ENCODE peak calls at places on chromosomes 4 and X, in four cellular contexts. U is MM.1S, Q is NCI-H460, C is progenitor cell of endocrine pancreas. A is an unnamed sample.
A peak's percentile ranks its signal among the peaks of the same experiment; 100 is the strongest.

GRCh38 chrX:132488092-132488749 is 617 bp downstream of the MBNL3 start:
- DNase-seq in Q (no peak), U (peak; percentile 43), C (no peak), A (no peak)

GRCh38 chr4:120211408-120212015 is 144.9 kb upstream of the MAD2L1 start:
- DNase-seq in C (no peak), Q (no peak), U (no peak), A (no peak)

GRCh38 chr4:108270466-108271450 is 102.0 kb upstream of the LEF1 start:
- DNase-seq in Q (no peak), C (no peak), U (peak; percentile 28), A (peak; percentile 18)

GRCh38 chrX:138771042-138771441 is 59.5 kb upstream of the FGF13 start:
- DNase-seq in C (no peak), U (no peak), Q (no peak), A (no peak)

GRCh38 chr4:150828159-150828558 is 186.9 kb downstream of the LRBA start:
- DNase-seq in Q (no peak), U (peak; percentile 98), C (no peak), A (no peak)

GRCh38 chr4:41496980-41497379 is 41.0 kb upstream of the LIMCH1 start:
- DNase-seq in U (no peak), Q (no peak), C (no peak), A (no peak)

GRCh38 chrX:149711545-149712236 is at the start of gene MAGEA11:
- DNase-seq in Q (no peak), U (no peak), C (no peak), A (no peak)

GRCh38 chr4:25271866-25272265 is 38.0 kb downstream of the PI4K2B start:
- DNase-seq in C (no peak), Q (no peak), U (no peak), A (no peak)

GRCh38 chrX:135740683-135741149 is 27.3 kb downstream of the CT45A3 start:
- DNase-seq in C (no peak), Q (peak; percentile 52), U (peak; percentile 64), A (no peak)

GRCh38 chr4:64539234-64539849 is 130.1 kb upstream of the TECRL start:
- DNase-seq in U (peak; percentile 71), C (peak; percentile 47), Q (peak; percentile 56), A (peak; percentile 62)

GRCh38 chr4:133775881-133776280 is 425.7 kb downstream of the PABPC4L start:
- DNase-seq in C (no peak), Q (no peak), U (no peak), A (no peak)

GRCh38 chr4:85940131-85940530 is 419.7 kb downstream of the MAPK10 start:
- DNase-seq in Q (no peak), C (no peak), U (no peak), A (no peak)

GRCh38 chr4:4761128-4761991 is 98.1 kb upstream of the MSX1 start:
- DNase-seq in U (no peak), Q (no peak), C (no peak), A (no peak)

GRCh38 chrX:14673764-14674163 is 144.4 kb downstream of the GLRA2 start:
- DNase-seq in C (no peak), Q (peak; percentile 87), U (no peak), A (peak; percentile 67)

GRCh38 chrX:20378291-20378920 is 111.7 kb upstream of the RPS6KA3 start:
- DNase-seq in C (no peak), Q (no peak), U (no peak), A (peak; percentile 3)

GRCh38 chr4:184599492-184600135 is 49.6 kb downstream of the CASP3 start:
- DNase-seq in Q (no peak), C (no peak), U (no peak), A (peak; percentile 75)

GRCh38 chr4:2829933-2830451 is 13.7 kb upstream of the ADD1 start:
- DNase-seq in C (no peak), Q (no peak), U (no peak), A (no peak)

GRCh38 chr4:87093443-87094123 is 126.8 kb downstream of the KLHL8 start:
- DNase-seq in C (no peak), U (peak; percentile 54), Q (peak; percentile 25), A (peak; percentile 62)

GRCh38 chrX:153440556-153441135 is 5.2 kb downstream of the TREX2 start:
- DNase-seq in Q (no peak), U (no peak), C (no peak), A (no peak)

GRCh38 chr4:79682801-79683217 is 274.8 kb upstream of the GK2 start:
- DNase-seq in U (no peak), Q (no peak), C (no peak), A (no peak)

GRCh38 chrX:39201305-39201990 is 400.2 kb downstream of the MID1IP1 start:
- DNase-seq in Q (no peak), U (no peak), C (no peak), A (no peak)

GRCh38 chr4:64341711-64342110 is 67.5 kb downstream of the TECRL start:
- DNase-seq in U (peak; percentile 33), C (no peak), Q (no peak), A (no peak)

GRCh38 chr4:55592014-55592413 is at the start of gene PDCL2:
- DNase-seq in U (no peak), C (no peak), Q (no peak), A (no peak)

GRCh38 chr4:158604369-158604768 is 67.3 kb downstream of the C4orf46 start:
- DNase-seq in U (no peak), C (no peak), Q (no peak), A (no peak)

GRCh38 chrX:117633277-117633676 is 483.3 kb downstream of the KLHL13 start:
- DNase-seq in Q (no peak), U (no peak), C (no peak), A (no peak)

GRCh38 chrX:2608638-2609430 is 82.3 kb upstream of the CD99 start:
- DNase-seq in Q (peak; percentile 81), C (peak; percentile 80), U (peak; percentile 76), A (peak; percentile 95)

GRCh38 chr4:152957437-152958185 is 21.5 kb downstream of the FHDC1 start:
- DNase-seq in Q (peak; percentile 41), U (no peak), C (no peak), A (no peak)

GRCh38 chr4:14168919-14169318 is 541.4 kb upstream of the BOD1L1 start:
- DNase-seq in C (no peak), U (no peak), Q (peak; percentile 77), A (peak; percentile 63)

GRCh38 chr4:3679071-3679825 is 86.9 kb upstream of the ADRA2C start:
- DNase-seq in Q (no peak), U (no peak), C (no peak), A (no peak)

GRCh38 chr4:33421887-33422286 is 2701.7 kb downstream of the PCDH7 start:
- DNase-seq in C (no peak), U (no peak), Q (no peak), A (no peak)

GRCh38 chr4:41327770-41328169 is 71.0 kb downstream of the UCHL1 start:
- DNase-seq in C (no peak), U (no peak), Q (no peak), A (no peak)

GRCh38 chr4:21638171-21638715 is 310.3 kb downstream of the KCNIP4 start:
- DNase-seq in Q (no peak), C (no peak), U (no peak), A (no peak)

GRCh38 chr4:143336828-143337599 is at the start of gene GAB1:
- DNase-seq in C (peak; percentile 63), Q (peak; percentile 52), U (peak; percentile 94), A (peak; percentile 21)

GRCh38 chrX:54045563-54046228 is 1.4 kb upstream of the PHF8 start:
- DNase-seq in Q (no peak), U (no peak), C (no peak), A (no peak)

GRCh38 chrX:103157511-103158316 is 57.2 kb upstream of the BEX4 start:
- DNase-seq in U (peak; percentile 48), Q (no peak), C (no peak), A (peak; percentile 51)